ENCODE peak calls at places on chromosomes 13 and 19, in six cellular contexts. E is stomach, F is astrocyte, P is lung, N is cardiac fibroblast, D is choroid plexus epithelial cell. Q is an unnamed sample.

GRCh38 chr19:40650749-40651305 is 39.6 kb downstream of the NUMBL start:
- DNase-seq in E (no peak), F (peak; percentile 85), P (no peak), N (peak; percentile 92), D (peak; percentile 43), Q (peak; percentile 79)

GRCh38 chr19:41541990-41542584 is 33.9 kb upstream of the CEACAM21 start:
- DNase-seq in E (peak; percentile 73), F (no peak), P (peak; percentile 68), N (peak; percentile 54), D (peak; percentile 31), Q (peak; percentile 49)

GRCh38 chr19:56885173-56885679 is 44.7 kb upstream of the PEG3 start:
- DNase-seq in E (no peak), F (no peak), P (no peak), N (no peak), D (no peak), Q (no peak)

GRCh38 chr19:16160943-16161560 is 12.3 kb downstream of the CIB3 start:
- DNase-seq in E (no peak), F (peak; percentile 74), P (no peak), N (peak; percentile 29), D (peak; percentile 64), Q (peak; percentile 40)

GRCh38 chr19:340620-341385 is 3.8 kb downstream of the MIER2 start:
- DNase-seq in E (no peak), F (no peak), P (no peak), N (no peak), D (no peak), Q (no peak)

GRCh38 chr19:51094696-51095279 is 12.1 kb upstream of the KLK14 start:
- DNase-seq in E (peak; percentile 45), F (no peak), P (no peak), N (peak; percentile 26), D (no peak), Q (peak; percentile 12)

GRCh38 chr13:112846411-112847115 is 122.5 kb upstream of the MCF2L start:
- DNase-seq in E (no peak), F (no peak), P (no peak), N (no peak), D (no peak), Q (no peak)

GRCh38 chr13:42875448-42876269 is 94.3 kb downstream of the FAM216B start:
- DNase-seq in E (no peak), F (no peak), P (no peak), N (peak; percentile 85), D (peak; percentile 85), Q (peak; percentile 83)

GRCh38 chr19:39171479-39172465 is 25.0 kb upstream of the NCCRP1 start:
- DNase-seq in E (no peak), F (no peak), P (no peak), N (no peak), D (peak; percentile 91), Q (no peak)

GRCh38 chr19:1161716-1162115 is 12.4 kb downstream of the SBNO2 start:
- DNase-seq in E (peak; percentile 57), F (no peak), P (no peak), N (peak; percentile 31), D (peak; percentile 73), Q (peak; percentile 28)

GRCh38 chr13:19587635-19588300 is 26.4 kb upstream of the TPTE2 start:
- DNase-seq in E (no peak), F (peak; percentile 10), P (no peak), N (peak; percentile 56), D (peak; percentile 78), Q (peak; percentile 57)

GRCh38 chr13:60765700-60766411 is 368.8 kb downstream of the TDRD3 start:
- DNase-seq in E (no peak), F (peak; percentile 83), P (peak; percentile 29), N (peak; percentile 61), D (peak; percentile 20), Q (peak; percentile 60)

GRCh38 chr19:3403489-3404323 is 37.3 kb downstream of the NFIC start:
- DNase-seq in E (peak; percentile 91), F (peak; percentile 92), P (peak; percentile 86), N (peak; percentile 99), D (peak; percentile 97), Q (peak; percentile 95)

GRCh38 chr19:10554760-10555612 is 10.8 kb downstream of the KRI1 start:
- DNase-seq in E (no peak), F (no peak), P (no peak), N (no peak), D (no peak), Q (no peak)

GRCh38 chr19:47497821-47498520 is 14.0 kb upstream of the KPTN start:
- DNase-seq in E (no peak), F (no peak), P (no peak), N (no peak), D (no peak), Q (no peak)

GRCh38 chr13:73142091-73142490 is 83.3 kb downstream of the KLF5 start:
- DNase-seq in E (peak; percentile 43), F (no peak), P (no peak), N (peak; percentile 25), D (no peak), Q (peak; percentile 27)

GRCh38 chr19:802888-803561 is 5.8 kb downstream of the PTBP1 start:
- DNase-seq in E (no peak), F (no peak), P (no peak), N (peak; percentile 37), D (no peak), Q (no peak)

GRCh38 chr13:96810104-96810503 is 184.2 kb downstream of the OXGR1 start:
- DNase-seq in E (peak; percentile 52), F (no peak), P (no peak), N (no peak), D (no peak), Q (no peak)

GRCh38 chr13:26718872-26719271 is 41.7 kb downstream of the GPR12 start:
- DNase-seq in E (no peak), F (no peak), P (no peak), N (no peak), D (no peak), Q (no peak)

GRCh38 chr13:26719356-26719945 is 41.1 kb downstream of the GPR12 start:
- DNase-seq in E (no peak), F (no peak), P (no peak), N (no peak), D (peak; percentile 37), Q (no peak)

GRCh38 chr13:26718146-26718545 is 42.4 kb downstream of the GPR12 start:
- DNase-seq in E (no peak), F (no peak), P (no peak), N (no peak), D (no peak), Q (no peak)

GRCh38 chr13:26722321-26722720 is 38.3 kb downstream of the GPR12 start:
- DNase-seq in E (no peak), F (no peak), P (no peak), N (no peak), D (no peak), Q (no peak)

DNA sequence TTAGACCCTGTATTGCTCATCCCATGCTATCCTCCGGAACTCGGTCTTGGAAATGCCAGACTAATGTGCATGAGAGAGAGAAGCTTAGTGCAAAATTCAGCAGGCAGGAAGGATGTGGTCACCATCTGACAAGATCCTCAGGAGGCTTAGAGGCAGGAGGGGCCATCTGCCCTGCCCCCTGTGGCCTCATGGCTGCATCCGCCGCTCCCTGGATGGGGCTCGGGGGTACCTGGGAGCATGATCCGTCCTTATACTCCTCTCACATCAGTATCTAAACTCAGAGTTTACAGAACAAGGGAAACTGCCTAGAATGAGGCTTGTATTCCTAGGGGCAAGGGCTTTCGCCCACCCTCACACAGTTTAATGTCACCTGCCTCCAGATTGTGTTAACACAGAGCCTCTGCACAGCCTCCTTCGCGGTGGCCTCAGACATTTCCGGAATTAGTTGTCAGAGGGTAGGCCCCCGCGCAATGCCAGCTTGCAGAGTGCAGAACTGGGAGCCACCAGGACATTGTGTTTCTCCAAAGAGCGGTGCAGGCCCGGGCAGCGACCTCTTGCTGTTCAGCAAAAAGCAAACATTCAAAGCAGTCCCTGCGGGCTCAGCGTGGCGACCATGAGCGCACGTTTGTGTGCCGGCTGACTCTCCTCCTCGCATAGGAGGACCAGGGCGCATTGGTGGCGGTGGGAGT is 39.2 kb downstream of the GPR12 start:
- DNase-seq in E (peak; percentile 30), F (no peak), P (no peak), N (no peak), D (peak; percentile 25), Q (no peak)
- TF ChIP-seq CTCF in E (no peak), F (no peak), P (no peak), N (no peak), D (no peak), Q (no peak)

DNA sequence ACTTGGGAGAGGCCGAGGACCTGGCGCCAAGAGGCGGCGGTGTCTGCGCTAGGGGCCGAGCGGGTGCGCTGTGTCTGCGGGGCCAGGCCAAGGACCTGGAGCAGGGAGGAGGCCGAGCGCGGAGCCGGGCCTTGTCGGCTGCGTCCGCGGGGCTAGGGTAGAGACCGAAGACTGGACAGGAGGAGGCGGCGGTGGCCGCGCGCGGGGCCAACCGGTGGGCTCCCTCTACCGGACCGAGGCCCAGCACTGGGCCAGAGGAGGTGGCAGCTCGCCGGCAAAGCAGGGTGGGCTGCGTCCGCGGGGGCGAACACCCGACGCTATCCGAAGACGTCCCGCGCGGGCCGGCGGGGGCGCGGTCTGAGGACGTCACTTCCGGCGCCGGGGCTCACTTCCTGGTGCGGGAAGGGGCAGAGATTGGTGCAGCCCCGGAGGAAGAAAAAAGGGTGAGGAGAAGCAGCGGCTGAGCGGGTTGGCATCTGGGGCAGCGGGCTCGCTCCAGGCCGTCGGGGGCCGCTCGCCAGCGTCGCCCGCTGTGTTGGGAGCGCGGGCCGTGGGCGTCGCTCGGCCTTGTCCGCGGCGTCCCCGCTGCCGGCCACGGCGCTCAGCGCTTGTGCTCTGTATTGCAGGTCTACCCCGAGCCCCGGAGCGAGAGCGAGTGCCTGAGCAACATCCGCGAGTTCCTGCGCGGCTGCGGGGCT is 38.3 kb downstream of the ARHGEF7 start:
- DNase-seq in E (peak; percentile 92), F (peak; percentile 86), P (peak; percentile 95), N (peak; percentile 94), D (peak; percentile 91), Q (peak; percentile 92)
- TF ChIP-seq CTCF in E (peak; percentile 19), F (no peak), P (no peak), N (no peak), D (peak; percentile 41), Q (no peak)

DNA sequence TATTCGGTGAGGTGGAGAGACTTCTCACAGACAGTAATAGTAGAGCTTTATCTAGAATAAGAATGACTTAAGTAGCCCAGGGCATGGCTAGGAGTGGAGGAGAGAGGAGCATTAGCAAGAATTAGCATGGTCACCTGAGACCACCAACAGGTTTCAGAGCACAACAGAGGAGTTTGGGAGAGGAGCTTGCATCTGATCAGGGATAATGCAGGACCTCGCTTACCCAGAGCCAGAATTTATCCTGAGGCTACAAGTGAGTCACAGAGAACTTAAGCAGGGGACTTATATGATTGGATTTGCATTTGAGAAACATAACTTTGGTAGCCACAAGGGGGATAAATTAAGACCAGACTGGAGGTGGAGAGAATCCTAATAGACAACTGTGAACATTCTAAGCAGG is 102.1 kb upstream of the FNDC3A start:
- DNase-seq in E (no peak), F (peak; percentile 14), P (no peak), N (peak; percentile 11), D (peak; percentile 31), Q (peak; percentile 20)
- TF ChIP-seq CTCF in E (no peak), F (no peak), P (no peak), N (no peak), D (peak; percentile 22), Q (no peak)

DNA sequence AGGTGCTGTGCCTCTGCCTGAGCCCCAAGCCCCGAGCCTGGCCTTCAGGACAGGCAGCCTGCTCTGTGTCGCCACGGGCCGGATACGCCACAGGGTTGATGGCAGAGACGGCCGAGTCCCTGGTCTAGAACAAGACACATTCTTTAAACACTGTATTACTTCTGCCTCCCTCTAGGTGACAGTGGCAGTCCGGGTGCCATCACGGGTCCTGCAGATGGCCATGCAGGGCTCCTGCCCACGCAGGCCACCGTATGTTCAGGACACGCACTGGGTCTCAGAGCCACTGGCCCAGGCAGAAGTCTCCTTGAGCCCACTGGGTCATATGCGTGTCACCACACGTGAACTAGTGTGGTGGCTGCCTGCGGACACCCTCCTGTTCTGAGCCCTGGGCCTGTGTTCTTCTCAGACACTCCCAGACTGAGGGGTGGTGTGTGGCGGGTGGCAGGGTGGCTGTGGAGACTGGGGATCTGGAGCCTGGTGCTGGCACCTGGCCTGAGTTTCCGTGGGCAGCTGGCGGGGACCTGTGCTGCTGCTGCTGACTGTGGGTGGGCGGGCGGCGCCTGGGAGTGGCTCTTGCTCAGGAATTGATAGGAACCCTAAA is 4.4 kb downstream of the PLEKHJ1 start:
- DNase-seq in E (no peak), F (no peak), P (no peak), N (no peak), D (no peak), Q (no peak)
- TF ChIP-seq CTCF in E (no peak), F (peak; percentile 2), P (no peak), N (no peak), D (no peak), Q (no peak)